ENCODE peak calls at places on chromosomes 12 and 14, in eight cellular contexts. Z is suprapubic skin, Y is astrocyte, I is psoas muscle, B is lower lobe of right lung, A is upper lobe of right lung, P is GM23338, H is OCI-LY7. L is an unnamed sample.

GRCh38 chr12:6529291-6529737 is 5.0 kb upstream of the GAPDH start:
- DNase-seq in Y (no peak), P (no peak), A (no peak), I (no peak), B (no peak), H (no peak), Z (no peak), L (no peak)

GRCh38 chr12:124713436-124714082 is 146.1 kb upstream of the NCOR2 start:
- DNase-seq in Y (peak; percentile 93), I (no peak), B (no peak), A (no peak), Z (no peak), P (no peak), H (no peak), L (peak; percentile 95)

GRCh38 chr12:104665296-104665695 is 208.5 kb downstream of the CHST11 start:
- DNase-seq in I (no peak), Y (no peak), H (no peak), P (no peak), B (no peak), A (no peak), Z (no peak), L (no peak)

GRCh38 chr12:67460388-67460787 is 188.2 kb upstream of the DYRK2 start:
- DNase-seq in I (no peak), Z (no peak), H (no peak), Y (no peak), P (no peak), B (no peak), A (no peak), L (no peak)

GRCh38 chr12:30908389-30909087 is 18.0 kb upstream of the TSPAN11 start:
- DNase-seq in Z (no peak), P (no peak), H (no peak), Y (peak; percentile 79), B (no peak), I (no peak), A (no peak), L (no peak)

GRCh38 chr12:92648242-92649031 is 54.4 kb upstream of the PLEKHG7 start:
- DNase-seq in Z (no peak), Y (no peak), I (no peak), A (no peak), H (no peak), P (peak; percentile 23), B (no peak), L (no peak)

GRCh38 chr12:68871899-68872298 is 61.1 kb downstream of the CPM start:
- DNase-seq in Y (no peak), H (peak; percentile 67), I (no peak), B (no peak), P (peak; percentile 73), Z (no peak), A (no peak), L (no peak)

GRCh38 chr12:110371408-110372055 is 32.0 kb downstream of the ANAPC7 start:
- DNase-seq in Y (no peak), Z (no peak), H (peak; percentile 89), A (peak; percentile 92), B (peak; percentile 88), P (no peak), I (no peak), L (no peak)

GRCh38 chr14:92022036-92022435 is 17.8 kb downstream of the TRIP11 start:
- DNase-seq in A (no peak), H (no peak), I (no peak), P (no peak), Y (no peak), B (no peak), Z (no peak), L (no peak)

GRCh38 chr12:42834062-42834461 is 244.5 kb upstream of the PRICKLE1 start:
- DNase-seq in H (no peak), A (no peak), B (no peak), Z (no peak), I (no peak), Y (no peak), P (no peak), L (no peak)

GRCh38 chr14:66088661-66089060 is 397.5 kb upstream of the CCDC196 start:
- DNase-seq in Z (no peak), B (no peak), P (no peak), I (no peak), H (no peak), Y (no peak), A (no peak), L (no peak)

GRCh38 chr12:132289356-132290202 is 39.8 kb downstream of the GALNT9 start:
- DNase-seq in Z (no peak), A (no peak), H (no peak), B (peak; percentile 25), I (peak; percentile 45), Y (no peak), P (no peak), L (no peak)

GRCh38 chr12:110343114-110343513 is 60.4 kb downstream of the ANAPC7 start:
- DNase-seq in A (no peak), H (no peak), Y (no peak), Z (no peak), I (no peak), P (no peak), B (no peak), L (no peak)

GRCh38 chr14:44149597-44149996 is 357.5 kb downstream of the FSCB start:
- DNase-seq in B (no peak), H (peak; percentile 4), A (no peak), Z (no peak), P (peak; percentile 91), Y (no peak), I (no peak), L (no peak)

GRCh38 chr12:46209914-46210834 is 58.7 kb downstream of the SLC38A1 start:
- DNase-seq in I (peak; percentile 66), Z (no peak), H (peak; percentile 65), B (peak; percentile 81), P (peak; percentile 45), Y (peak; percentile 25), A (peak; percentile 84), L (no peak)
- H3K4me1 ChIP-seq in I (peaks cover 11% of the 10 kb centered on the region), Z (peaks cover 25% of the 10 kb centered on the region), H (peaks cover 63% of the 10 kb centered on the region), B (peaks cover 28% of the 10 kb centered on the region), P (peaks cover 15% of the 10 kb centered on the region), Y (no peaks in the 10 kb centered on the region), A (peaks cover 13% of the 10 kb centered on the region), L (peaks cover 47% of the 10 kb centered on the region)

GRCh38 chr14:61421212-61421923 is 100.0 kb downstream of the PRKCH start:
- DNase-seq in H (no peak), P (no peak), B (no peak), I (no peak), Z (no peak), Y (no peak), A (no peak), L (no peak)

GRCh38 chr14:61419201-61419600 is 97.8 kb downstream of the PRKCH start:
- DNase-seq in P (no peak), I (no peak), B (no peak), A (no peak), Z (no peak), Y (no peak), H (no peak), L (no peak)

GRCh38 chr14:61417890-61418455 is 96.6 kb downstream of the PRKCH start:
- DNase-seq in B (no peak), A (no peak), I (no peak), P (no peak), Y (no peak), H (no peak), Z (no peak), L (no peak)

GRCh38 chr14:61418749-61419148 is 97.4 kb downstream of the PRKCH start:
- DNase-seq in B (no peak), H (no peak), P (no peak), Z (no peak), Y (no peak), I (no peak), A (no peak), L (peak; percentile 78)

DNA sequence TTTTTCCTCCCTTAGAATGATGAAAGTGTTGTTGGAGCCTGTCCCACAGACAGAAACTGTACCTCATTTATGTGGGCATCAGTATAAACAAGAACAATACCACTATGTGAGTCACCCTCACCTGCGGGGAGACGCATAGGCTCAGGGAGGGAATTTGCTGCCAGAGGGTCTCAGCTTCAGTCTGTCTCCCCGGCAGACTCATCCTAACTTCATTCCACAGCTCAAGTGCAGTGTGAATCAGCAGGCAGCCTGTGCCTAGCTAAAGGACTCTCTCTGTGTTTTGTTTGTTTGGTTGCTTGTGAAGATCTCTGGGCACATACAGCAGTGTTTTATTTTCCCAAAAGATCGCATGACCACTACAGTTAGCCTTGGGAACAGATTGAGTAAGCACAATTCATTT is 98.9 kb downstream of the PRKCH start:
- DNase-seq in B (no peak), A (no peak), P (no peak), Z (no peak), I (no peak), Y (peak; percentile 7), H (no peak), L (peak; percentile 75)
- H3K4me1 ChIP-seq in B (peaks cover 64% of the 10 kb centered on the region), A (peaks cover 62% of the 10 kb centered on the region), P (no peaks in the 10 kb centered on the region), Z (peaks cover 49% of the 10 kb centered on the region), I (peaks cover 13% of the 10 kb centered on the region), Y (no peaks in the 10 kb centered on the region), H (no peaks in the 10 kb centered on the region), L (peaks cover 26% of the 10 kb centered on the region)

GRCh38 chr12:52600071-52600470 is 1.2 kb downstream of the KRT72 start:
- DNase-seq in A (peak; percentile 12), I (no peak), B (no peak), Y (no peak), P (no peak), Z (no peak), H (no peak), L (peak; percentile 53)
- H3K4me1 ChIP-seq in A (no peaks in the 10 kb centered on the region), I (no peaks in the 10 kb centered on the region), B (no peaks in the 10 kb centered on the region), Y (no peaks in the 10 kb centered on the region), P (no peaks in the 10 kb centered on the region), Z (peaks cover 5% of the 10 kb centered on the region), H (no peaks in the 10 kb centered on the region), L (no peaks in the 10 kb centered on the region)

GRCh38 chr12:93740721-93741120 is 63.5 kb downstream of the CRADD start:
- DNase-seq in H (no peak), A (no peak), I (no peak), P (peak; percentile 11), B (no peak), Y (no peak), Z (no peak), L (no peak)

GRCh38 chr12:93743229-93743998 is 66.2 kb downstream of the CRADD start:
- DNase-seq in H (no peak), P (peak; percentile 4), B (no peak), I (no peak), A (no peak), Y (no peak), Z (no peak), L (no peak)

GRCh38 chr12:93742086-93742934 is 65.1 kb downstream of the CRADD start:
- DNase-seq in I (peak; percentile 82), Y (peak; percentile 60), P (peak; percentile 70), B (peak; percentile 87), H (no peak), Z (no peak), A (peak; percentile 91), L (no peak)

GRCh38 chr12:93743999-93744689 is 67.0 kb downstream of the CRADD start:
- DNase-seq in Z (no peak), P (no peak), B (no peak), A (no peak), Y (no peak), I (no peak), H (no peak), L (no peak)

DNA sequence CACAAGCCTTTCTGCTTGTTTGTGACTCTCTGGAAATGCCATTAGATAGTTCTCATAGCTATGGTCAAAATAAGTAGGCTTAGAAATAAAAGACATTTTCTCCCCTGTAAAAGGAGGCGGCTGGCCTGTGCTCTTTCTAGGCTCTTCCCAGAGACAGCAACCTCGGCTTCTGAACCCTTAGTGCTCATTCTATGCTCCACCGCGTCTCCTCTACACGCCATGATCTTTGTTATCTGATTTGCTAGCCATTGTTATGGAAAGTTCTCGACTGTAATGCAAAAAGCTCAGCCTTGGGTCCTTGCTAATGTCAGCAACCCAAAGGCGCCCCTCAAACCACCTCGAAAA is 64.5 kb downstream of the CRADD start:
- DNase-seq in B (no peak), Y (no peak), I (no peak), Z (no peak), P (peak; percentile 97), H (no peak), A (no peak), L (no peak)
- H3K4me1 ChIP-seq in B (peaks cover 43% of the 10 kb centered on the region), Y (peaks cover 10% of the 10 kb centered on the region), I (peaks cover 25% of the 10 kb centered on the region), Z (peaks cover 55% of the 10 kb centered on the region), P (peaks cover 46% of the 10 kb centered on the region), H (no peaks in the 10 kb centered on the region), A (peaks cover 23% of the 10 kb centered on the region), L (peaks cover 64% of the 10 kb centered on the region)